ENCODE peak calls at places on chromosomes 3 and 15, in eight cellular contexts. Z is T-cell; F is NCI-H1436 treated with DMSO at 0.1 percent for 48 hours; J is HEK293T; A is GM23338; P is choroid plexus epithelial cell; B is osteoblast; W is activated CD4-positive, alpha-beta T cell treated with anti-CD3 and anti-CD28 coated beads, Interleukin-2, amount 10 ng/mL, durations not matched to agents 7 days and 5 days. U is an unnamed sample.

GRCh38 chr3:70519913-70520659 is 207.6 kb upstream of the MDFIC2 start:
- DNase-seq in J (no peak), A (no peak), W (no peak), Z (no peak), P (peak; percentile 60), F (no peak), B (no peak), U (no peak)

GRCh38 chr15:78406016-78406590 is 31.9 kb upstream of the IREB2 start:
- DNase-seq in B (no peak), Z (no peak), A (no peak), J (no peak), F (no peak), P (no peak), W (no peak), U (no peak)

GRCh38 chr3:152574461-152575079 is 260.4 kb upstream of the P2RY1 start:
- DNase-seq in F (no peak), A (peak; percentile 74), J (peak; percentile 50), W (peak; percentile 28), B (peak; percentile 62), Z (peak; percentile 1), P (peak; percentile 88), U (peak; percentile 51)

GRCh38 chr3:31066999-31067398 is 172.5 kb upstream of the GADL1 start:
- DNase-seq in W (no peak), J (peak; percentile 39), P (peak; percentile 92), F (no peak), B (peak; percentile 13), A (no peak), Z (no peak), U (no peak)

GRCh38 chr15:43514241-43515057 is 3.0 kb upstream of the MAP1A start:
- DNase-seq in P (peak; percentile 47), W (peak; percentile 42), J (no peak), A (peak; percentile 87), B (peak; percentile 73), Z (no peak), F (no peak), U (peak; percentile 89)

GRCh38 chr15:58229297-58229768 is 91.2 kb downstream of the AQP9 start:
- DNase-seq in J (no peak), B (no peak), W (no peak), P (peak; percentile 23), A (peak; percentile 73), Z (no peak), F (no peak), U (no peak)

GRCh38 chr3:127612966-127613365 is 14.8 kb downstream of the MCM2 start:
- DNase-seq in J (no peak), A (no peak), W (no peak), Z (no peak), B (peak; percentile 43), P (peak; percentile 36), F (no peak), U (no peak)

GRCh38 chr3:127762077-127762786 is 60.1 kb downstream of the MGLL start:
- DNase-seq in B (no peak), F (no peak), P (peak; percentile 45), W (no peak), A (no peak), Z (no peak), J (no peak), U (no peak)

GRCh38 chr15:88605507-88606436 is 15.4 kb upstream of the AEN start:
- DNase-seq in B (peak; percentile 63), J (peak; percentile 68), Z (peak; percentile 42), F (no peak), W (peak; percentile 60), P (peak; percentile 44), A (peak; percentile 90), U (peak; percentile 24)

GRCh38 chr3:29649815-29650547 is 369.1 kb downstream of the RBMS3 start:
- DNase-seq in Z (no peak), J (no peak), A (no peak), P (peak; percentile 74), F (no peak), B (peak; percentile 75), W (no peak), U (no peak)

GRCh38 chr3:194785315-194785714 is 99.6 kb downstream of the FAM43A start:
- DNase-seq in A (no peak), J (no peak), Z (no peak), B (no peak), P (no peak), W (no peak), F (no peak), U (no peak)

GRCh38 chr3:69033470-69033869 is 18.7 kb downstream of the TMF1 start:
- DNase-seq in P (peak; percentile 92), W (no peak), Z (no peak), B (peak; percentile 38), A (no peak), F (no peak), J (no peak), U (no peak)

U was measured in DND-41.